ENCODE peak calls at places on chromosomes 5 and 9, in seven cellular contexts. F, N, E, I, T, W and V are unnamed samples.

GRCh38 chr5:56279979-56280378 is 46.8 kb upstream of the ANKRD55 start:
- DNase-seq in F (peak; percentile 61), N (peak; percentile 67), E (no peak), I (no peak), T (no peak), W (no peak), V (no peak)

GRCh38 chr5:137142371-137143243 is 356.5 kb downstream of the SPOCK1 start:
- DNase-seq in F (peak; percentile 79), N (peak; percentile 97), E (no peak), I (peak; percentile 82), T (no peak), W (no peak), V (no peak)

GRCh38 chr9:126564716-126565115 is 49.0 kb upstream of the LMX1B start:
- DNase-seq in F (no peak), N (no peak), E (no peak), I (no peak), T (no peak), W (no peak), V (no peak)

GRCh38 chr9:114084282-114085073 is 6.4 kb upstream of the AMBP start:
- DNase-seq in F (no peak), N (peak; percentile 15), E (no peak), I (no peak), T (no peak), W (no peak), V (no peak)

GRCh38 chr5:50738864-50739263 is 72.4 kb downstream of the PARP8 start:
- DNase-seq in F (no peak), N (no peak), E (no peak), I (no peak), T (no peak), W (no peak), V (no peak)

GRCh38 chr5:64534033-64534432 is 28.2 kb downstream of the RGS7BP start:
- DNase-seq in F (no peak), N (no peak), E (no peak), I (no peak), T (no peak), W (no peak), V (no peak)

GRCh38 chr5:120062515-120062917 is 401.6 kb upstream of the PRR16 start:
- DNase-seq in F (peak; percentile 11), N (peak; percentile 31), E (peak; percentile 44), I (peak; percentile 32), T (no peak), W (no peak), V (no peak)

GRCh38 chr5:157245477-157245876 is 20.4 kb upstream of the CYFIP2 start:
- DNase-seq in F (peak; percentile 40), N (peak; percentile 66), E (no peak), I (no peak), T (no peak), W (no peak), V (no peak)

GRCh38 chr5:77641397-77641943 is 3.0 kb upstream of the OTP start:
- DNase-seq in F (no peak), N (no peak), E (no peak), I (no peak), T (no peak), W (no peak), V (no peak)

GRCh38 chr9:108755979-108756378 is 99.8 kb downstream of the ACTL7B start:
- DNase-seq in F (no peak), N (no peak), E (no peak), I (no peak), T (no peak), W (peak; percentile 50), V (no peak)

GRCh38 chr5:79878721-79879336 is 112.2 kb downstream of the MTX3 start:
- DNase-seq in F (peak; percentile 24), N (peak; percentile 26), E (no peak), I (no peak), T (peak; percentile 45), W (peak; percentile 44), V (no peak)

GRCh38 chr5:92836861-92837755 is 743.9 kb downstream of the NR2F1-AS1 start:
- DNase-seq in F (no peak), N (peak; percentile 70), E (no peak), I (peak; percentile 27), T (no peak), W (no peak), V (no peak)

GRCh38 chr5:40078907-40079575 is 600.7 kb upstream of the PTGER4 start:
- DNase-seq in F (no peak), N (no peak), E (no peak), I (no peak), T (no peak), W (no peak), V (no peak)

GRCh38 chr5:96247097-96247675 is 185.9 kb downstream of the PCSK1 start:
- DNase-seq in F (no peak), N (peak; percentile 89), E (no peak), I (no peak), T (no peak), W (no peak), V (no peak)

GRCh38 chr5:59621477-59621876 is 272.0 kb downstream of the PDE4D start:
- DNase-seq in F (no peak), N (peak; percentile 6), E (no peak), I (no peak), T (no peak), W (no peak), V (no peak)

GRCh38 chr5:73299017-73299630 is 126.1 kb downstream of the TMEM174 start:
- DNase-seq in F (no peak), N (peak; percentile 72), E (no peak), I (no peak), T (peak; percentile 43), W (no peak), V (no peak)

GRCh38 chr5:16666140-16666860 is 49.5 kb upstream of the RETREG1 start:
- DNase-seq in F (no peak), N (no peak), E (no peak), I (no peak), T (no peak), W (no peak), V (no peak)

GRCh38 chr5:33997331-33997983 is 10.4 kb downstream of the AMACR start:
- DNase-seq in F (peak; percentile 83), N (peak; percentile 93), E (no peak), I (no peak), T (no peak), W (peak; percentile 60), V (no peak)

GRCh38 chr5:144085381-144085780 is 85.1 kb downstream of the YIPF5 start:
- DNase-seq in F (no peak), N (no peak), E (no peak), I (no peak), T (no peak), W (no peak), V (no peak)

GRCh38 chr9:126373241-126373640 is 46.6 kb downstream of the MVB12B start:
- DNase-seq in F (peak; percentile 61), N (peak; percentile 62), E (no peak), I (no peak), T (no peak), W (peak; percentile 16), V (no peak)

GRCh38 chr9:71384343-71384742 is 262.9 kb upstream of the TRPM3 start:
- DNase-seq in F (no peak), N (no peak), E (no peak), I (no peak), T (no peak), W (no peak), V (no peak)

GRCh38 chr9:135090547-135090946 is 3.1 kb downstream of the OLFM1 start:
- DNase-seq in F (no peak), N (peak; percentile 16), E (no peak), I (no peak), T (no peak), W (no peak), V (no peak)

GRCh38 chr9:132199056-132199455 is 37.2 kb downstream of the NTNG2 start:
- DNase-seq in F (no peak), N (no peak), E (no peak), I (no peak), T (no peak), W (no peak), V (no peak)

GRCh38 chr5:67146574-67146973 is 50.0 kb downstream of the CD180 start:
- DNase-seq in F (no peak), N (peak; percentile 11), E (no peak), I (no peak), T (no peak), W (no peak), V (no peak)

GRCh38 chr5:51829691-51830090 is 446.4 kb downstream of the ISL1 start:
- DNase-seq in F (peak; percentile 15), N (no peak), E (no peak), I (no peak), T (no peak), W (no peak), V (no peak)

GRCh38 chr9:35102465-35102768 is 514 bp downstream of the STOML2 start:
- DNase-seq in F (no peak), N (peak; percentile 61), E (no peak), I (no peak), T (no peak), W (no peak), V (no peak)

GRCh38 chr9:114028646-114029045 is 49.5 kb downstream of the AMBP start:
- DNase-seq in F (no peak), N (no peak), E (no peak), I (no peak), T (no peak), W (no peak), V (no peak)

GRCh38 chr5:65809817-65810531 is 88.0 kb downstream of the NLN start:
- DNase-seq in F (no peak), N (peak; percentile 91), E (no peak), I (no peak), T (no peak), W (no peak), V (no peak)

GRCh38 chr5:150846651-150847333 is 471 bp downstream of the IRGM start:
- DNase-seq in F (peak; percentile 82), N (peak; percentile 93), E (peak; percentile 44), I (peak; percentile 70), T (peak; percentile 66), W (peak; percentile 87), V (peak; percentile 43)

GRCh38 chr5:164296603-164297080 is 791.2 kb downstream of the MAT2B start:
- DNase-seq in F (peak; percentile 12), N (no peak), E (no peak), I (no peak), T (no peak), W (no peak), V (no peak)

GRCh38 chr9:115882911-115883310 is 270.7 kb upstream of the PAPPA start:
- DNase-seq in F (no peak), N (peak; percentile 54), E (no peak), I (no peak), T (no peak), W (no peak), V (no peak)